ENCODE peak calls at places on chromosomes 1 and 21, in nine cellular contexts. One of them, this sample, is unnamed.
A peak's percentile ranks its signal among the peaks of the same experiment; 100 is the strongest.

GRCh38 chr21:44517175-44517899 is 22.7 kb downstream of the KRTAP10-1 start:
- DNase-seq in NCI-H524: peak; percentile 99
- DNase-seq in activated T-cell treated with anti-CD3 and anti-CD28 coated beads, Interleukin-2, amount 50 U/mL, for 72 hours: no peak
- DNase-seq in HT1080: peak; percentile 94
- DNase-seq in activated CD4-positive, alpha-beta T cell treated with anti-CD3 and anti-CD28 coated beads, Interleukin-2, amount 50 U/mL, for 24 hours: no peak
- DNase-seq in WTC11: peak; percentile 51
- DNase-seq in activated naive CD4-positive, alpha-beta T cell: no peak
- DNase-seq in naive thymus-derived CD4-positive, alpha-beta T cell: no peak
- DNase-seq in NCI-H460: peak; percentile 1
- DNase-seq in this sample: no peak

GRCh38 chr21:16422702-16423101 is 692.9 kb downstream of the USP25 start:
- DNase-seq in NCI-H524: no peak
- DNase-seq in activated T-cell treated with anti-CD3 and anti-CD28 coated beads, Interleukin-2, amount 50 U/mL, for 72 hours: no peak
- DNase-seq in HT1080: no peak
- DNase-seq in activated CD4-positive, alpha-beta T cell treated with anti-CD3 and anti-CD28 coated beads, Interleukin-2, amount 50 U/mL, for 24 hours: no peak
- DNase-seq in WTC11: no peak
- DNase-seq in activated naive CD4-positive, alpha-beta T cell: no peak
- DNase-seq in naive thymus-derived CD4-positive, alpha-beta T cell: no peak
- DNase-seq in NCI-H460: no peak
- DNase-seq in this sample: no peak

GRCh38 chr1:94863919-94864318 is 43.8 kb downstream of the SLC44A3 start:
- DNase-seq in NCI-H524: no peak
- DNase-seq in activated T-cell treated with anti-CD3 and anti-CD28 coated beads, Interleukin-2, amount 50 U/mL, for 72 hours: no peak
- DNase-seq in HT1080: peak; percentile 90
- DNase-seq in activated CD4-positive, alpha-beta T cell treated with anti-CD3 and anti-CD28 coated beads, Interleukin-2, amount 50 U/mL, for 24 hours: no peak
- DNase-seq in WTC11: no peak
- DNase-seq in activated naive CD4-positive, alpha-beta T cell: no peak
- DNase-seq in naive thymus-derived CD4-positive, alpha-beta T cell: no peak
- DNase-seq in NCI-H460: peak; percentile 73
- DNase-seq in this sample: no peak

GRCh38 chr1:19163261-19163660 is 46.8 kb downstream of the UBR4 start:
- DNase-seq in NCI-H524: no peak
- DNase-seq in activated T-cell treated with anti-CD3 and anti-CD28 coated beads, Interleukin-2, amount 50 U/mL, for 72 hours: no peak
- DNase-seq in HT1080: peak; percentile 14
- DNase-seq in activated CD4-positive, alpha-beta T cell treated with anti-CD3 and anti-CD28 coated beads, Interleukin-2, amount 50 U/mL, for 24 hours: no peak
- DNase-seq in WTC11: no peak
- DNase-seq in activated naive CD4-positive, alpha-beta T cell: no peak
- DNase-seq in naive thymus-derived CD4-positive, alpha-beta T cell: no peak
- DNase-seq in NCI-H460: no peak
- DNase-seq in this sample: no peak

GRCh38 chr21:34690041-34690792 is 21.4 kb downstream of the CLIC6 start:
- DNase-seq in NCI-H524: no peak
- DNase-seq in activated T-cell treated with anti-CD3 and anti-CD28 coated beads, Interleukin-2, amount 50 U/mL, for 72 hours: no peak
- DNase-seq in HT1080: no peak
- DNase-seq in activated CD4-positive, alpha-beta T cell treated with anti-CD3 and anti-CD28 coated beads, Interleukin-2, amount 50 U/mL, for 24 hours: no peak
- DNase-seq in WTC11: no peak
- DNase-seq in activated naive CD4-positive, alpha-beta T cell: no peak
- DNase-seq in naive thymus-derived CD4-positive, alpha-beta T cell: no peak
- DNase-seq in NCI-H460: no peak
- DNase-seq in this sample: no peak

GRCh38 chr1:110307239-110307974 is 31.8 kb upstream of the RBM15 start:
- DNase-seq in NCI-H524: peak; percentile 11
- DNase-seq in activated T-cell treated with anti-CD3 and anti-CD28 coated beads, Interleukin-2, amount 50 U/mL, for 72 hours: no peak
- DNase-seq in HT1080: no peak
- DNase-seq in activated CD4-positive, alpha-beta T cell treated with anti-CD3 and anti-CD28 coated beads, Interleukin-2, amount 50 U/mL, for 24 hours: no peak
- DNase-seq in WTC11: no peak
- DNase-seq in activated naive CD4-positive, alpha-beta T cell: no peak
- DNase-seq in naive thymus-derived CD4-positive, alpha-beta T cell: no peak
- DNase-seq in NCI-H460: no peak
- DNase-seq in this sample: no peak

GRCh38 chr1:31567956-31568570 is 8.3 kb upstream of the TINAGL1 start:
- DNase-seq in NCI-H524: no peak
- DNase-seq in activated T-cell treated with anti-CD3 and anti-CD28 coated beads, Interleukin-2, amount 50 U/mL, for 72 hours: no peak
- DNase-seq in HT1080: no peak
- DNase-seq in activated CD4-positive, alpha-beta T cell treated with anti-CD3 and anti-CD28 coated beads, Interleukin-2, amount 50 U/mL, for 24 hours: no peak
- DNase-seq in WTC11: no peak
- DNase-seq in activated naive CD4-positive, alpha-beta T cell: no peak
- DNase-seq in naive thymus-derived CD4-positive, alpha-beta T cell: no peak
- DNase-seq in NCI-H460: no peak
- DNase-seq in this sample: no peak

GRCh38 chr1:231841616-231842344 is 215.2 kb downstream of the DISC1 start:
- DNase-seq in NCI-H524: no peak
- DNase-seq in activated T-cell treated with anti-CD3 and anti-CD28 coated beads, Interleukin-2, amount 50 U/mL, for 72 hours: no peak
- DNase-seq in HT1080: peak; percentile 56
- DNase-seq in activated CD4-positive, alpha-beta T cell treated with anti-CD3 and anti-CD28 coated beads, Interleukin-2, amount 50 U/mL, for 24 hours: no peak
- DNase-seq in WTC11: no peak
- DNase-seq in activated naive CD4-positive, alpha-beta T cell: no peak
- DNase-seq in naive thymus-derived CD4-positive, alpha-beta T cell: no peak
- DNase-seq in NCI-H460: no peak
- DNase-seq in this sample: no peak

GRCh38 chr1:180181048-180181447 is 26.4 kb downstream of the QSOX1 start:
- DNase-seq in NCI-H524: peak; percentile 38
- DNase-seq in activated T-cell treated with anti-CD3 and anti-CD28 coated beads, Interleukin-2, amount 50 U/mL, for 72 hours: peak; percentile 22
- DNase-seq in HT1080: no peak
- DNase-seq in activated CD4-positive, alpha-beta T cell treated with anti-CD3 and anti-CD28 coated beads, Interleukin-2, amount 50 U/mL, for 24 hours: no peak
- DNase-seq in WTC11: peak; percentile 44
- DNase-seq in activated naive CD4-positive, alpha-beta T cell: no peak
- DNase-seq in naive thymus-derived CD4-positive, alpha-beta T cell: no peak
- DNase-seq in NCI-H460: no peak
- DNase-seq in this sample: no peak

GRCh38 chr1:79745928-79746327 is 739.4 kb upstream of the ADGRL4 start:
- DNase-seq in NCI-H524: no peak
- DNase-seq in activated T-cell treated with anti-CD3 and anti-CD28 coated beads, Interleukin-2, amount 50 U/mL, for 72 hours: no peak
- DNase-seq in HT1080: peak; percentile 1
- DNase-seq in activated CD4-positive, alpha-beta T cell treated with anti-CD3 and anti-CD28 coated beads, Interleukin-2, amount 50 U/mL, for 24 hours: no peak
- DNase-seq in WTC11: no peak
- DNase-seq in activated naive CD4-positive, alpha-beta T cell: no peak
- DNase-seq in naive thymus-derived CD4-positive, alpha-beta T cell: no peak
- DNase-seq in NCI-H460: peak; percentile 41
- DNase-seq in this sample: no peak

GRCh38 chr1:170707959-170708666 is 44.2 kb downstream of the PRRX1 start:
- DNase-seq in NCI-H524: no peak
- DNase-seq in activated T-cell treated with anti-CD3 and anti-CD28 coated beads, Interleukin-2, amount 50 U/mL, for 72 hours: no peak
- DNase-seq in HT1080: peak; percentile 99
- DNase-seq in activated CD4-positive, alpha-beta T cell treated with anti-CD3 and anti-CD28 coated beads, Interleukin-2, amount 50 U/mL, for 24 hours: no peak
- DNase-seq in WTC11: no peak
- DNase-seq in activated naive CD4-positive, alpha-beta T cell: no peak
- DNase-seq in naive thymus-derived CD4-positive, alpha-beta T cell: no peak
- DNase-seq in NCI-H460: peak; percentile 53
- DNase-seq in this sample: no peak

GRCh38 chr1:225318706-225319575 is 108.9 kb downstream of the LBR start:
- DNase-seq in NCI-H524: peak; percentile 46
- DNase-seq in activated T-cell treated with anti-CD3 and anti-CD28 coated beads, Interleukin-2, amount 50 U/mL, for 72 hours: peak; percentile 15
- DNase-seq in HT1080: peak; percentile 49
- DNase-seq in activated CD4-positive, alpha-beta T cell treated with anti-CD3 and anti-CD28 coated beads, Interleukin-2, amount 50 U/mL, for 24 hours: no peak
- DNase-seq in WTC11: no peak
- DNase-seq in activated naive CD4-positive, alpha-beta T cell: no peak
- DNase-seq in naive thymus-derived CD4-positive, alpha-beta T cell: no peak
- DNase-seq in NCI-H460: peak; percentile 57
- DNase-seq in this sample: no peak

GRCh38 chr1:3283849-3284248 is 170.6 kb upstream of the ARHGEF16 start:
- DNase-seq in NCI-H524: no peak
- DNase-seq in activated T-cell treated with anti-CD3 and anti-CD28 coated beads, Interleukin-2, amount 50 U/mL, for 72 hours: peak; percentile 27
- DNase-seq in HT1080: no peak
- DNase-seq in activated CD4-positive, alpha-beta T cell treated with anti-CD3 and anti-CD28 coated beads, Interleukin-2, amount 50 U/mL, for 24 hours: no peak
- DNase-seq in WTC11: peak; percentile 77
- DNase-seq in activated naive CD4-positive, alpha-beta T cell: no peak
- DNase-seq in naive thymus-derived CD4-positive, alpha-beta T cell: no peak
- DNase-seq in NCI-H460: no peak
- DNase-seq in this sample: no peak

GRCh38 chr1:182720465-182720864 is 36.1 kb upstream of the RGS8 start:
- DNase-seq in NCI-H524: no peak
- DNase-seq in activated T-cell treated with anti-CD3 and anti-CD28 coated beads, Interleukin-2, amount 50 U/mL, for 72 hours: no peak
- DNase-seq in HT1080: no peak
- DNase-seq in activated CD4-positive, alpha-beta T cell treated with anti-CD3 and anti-CD28 coated beads, Interleukin-2, amount 50 U/mL, for 24 hours: no peak
- DNase-seq in WTC11: no peak
- DNase-seq in activated naive CD4-positive, alpha-beta T cell: no peak
- DNase-seq in naive thymus-derived CD4-positive, alpha-beta T cell: no peak
- DNase-seq in NCI-H460: peak; percentile 3
- DNase-seq in this sample: no peak

GRCh38 chr1:42013881-42014470 is 95.3 kb upstream of the HIVEP3 start:
- DNase-seq in NCI-H524: no peak
- DNase-seq in activated T-cell treated with anti-CD3 and anti-CD28 coated beads, Interleukin-2, amount 50 U/mL, for 72 hours: no peak
- DNase-seq in HT1080: peak; percentile 11
- DNase-seq in activated CD4-positive, alpha-beta T cell treated with anti-CD3 and anti-CD28 coated beads, Interleukin-2, amount 50 U/mL, for 24 hours: no peak
- DNase-seq in WTC11: no peak
- DNase-seq in activated naive CD4-positive, alpha-beta T cell: no peak
- DNase-seq in naive thymus-derived CD4-positive, alpha-beta T cell: no peak
- DNase-seq in NCI-H460: no peak
- DNase-seq in this sample: no peak

GRCh38 chr1:1402081-1402900 is 3.2 kb upstream of the CCNL2 start:
- DNase-seq in NCI-H524: peak; percentile 42
- DNase-seq in activated T-cell treated with anti-CD3 and anti-CD28 coated beads, Interleukin-2, amount 50 U/mL, for 72 hours: no peak
- DNase-seq in HT1080: peak; percentile 85
- DNase-seq in activated CD4-positive, alpha-beta T cell treated with anti-CD3 and anti-CD28 coated beads, Interleukin-2, amount 50 U/mL, for 24 hours: no peak
- DNase-seq in WTC11: peak; percentile 73
- DNase-seq in activated naive CD4-positive, alpha-beta T cell: no peak
- DNase-seq in naive thymus-derived CD4-positive, alpha-beta T cell: peak; percentile 15
- DNase-seq in NCI-H460: peak; percentile 40
- DNase-seq in this sample: no peak

GRCh38 chr1:204493145-204493881 is 1.3 kb downstream of the PIK3C2B start:
- DNase-seq in NCI-H524: peak; percentile 48
- DNase-seq in activated T-cell treated with anti-CD3 and anti-CD28 coated beads, Interleukin-2, amount 50 U/mL, for 72 hours: peak; percentile 25
- DNase-seq in HT1080: peak; percentile 35
- DNase-seq in activated CD4-positive, alpha-beta T cell treated with anti-CD3 and anti-CD28 coated beads, Interleukin-2, amount 50 U/mL, for 24 hours: no peak
- DNase-seq in WTC11: no peak
- DNase-seq in activated naive CD4-positive, alpha-beta T cell: no peak
- DNase-seq in naive thymus-derived CD4-positive, alpha-beta T cell: no peak
- DNase-seq in NCI-H460: no peak
- DNase-seq in this sample: no peak

GRCh38 chr1:201260648-201261311 is 22.5 kb upstream of the PKP1 start:
- DNase-seq in NCI-H524: no peak
- DNase-seq in activated T-cell treated with anti-CD3 and anti-CD28 coated beads, Interleukin-2, amount 50 U/mL, for 72 hours: no peak
- DNase-seq in HT1080: no peak
- DNase-seq in activated CD4-positive, alpha-beta T cell treated with anti-CD3 and anti-CD28 coated beads, Interleukin-2, amount 50 U/mL, for 24 hours: no peak
- DNase-seq in WTC11: no peak
- DNase-seq in activated naive CD4-positive, alpha-beta T cell: no peak
- DNase-seq in naive thymus-derived CD4-positive, alpha-beta T cell: no peak
- DNase-seq in NCI-H460: no peak
- DNase-seq in this sample: no peak

GRCh38 chr1:210233495-210234253 is 1.1 kb downstream of the SERTAD4 start:
- DNase-seq in NCI-H524: peak; percentile 48
- DNase-seq in activated T-cell treated with anti-CD3 and anti-CD28 coated beads, Interleukin-2, amount 50 U/mL, for 72 hours: peak; percentile 24
- DNase-seq in HT1080: peak; percentile 93
- DNase-seq in activated CD4-positive, alpha-beta T cell treated with anti-CD3 and anti-CD28 coated beads, Interleukin-2, amount 50 U/mL, for 24 hours: no peak
- DNase-seq in WTC11: peak; percentile 42
- DNase-seq in activated naive CD4-positive, alpha-beta T cell: no peak
- DNase-seq in naive thymus-derived CD4-positive, alpha-beta T cell: no peak
- DNase-seq in NCI-H460: no peak
- DNase-seq in this sample: no peak

GRCh38 chr1:110554871-110555801 is 36.2 kb upstream of the KCNA10 start:
- DNase-seq in NCI-H524: peak; percentile 59
- DNase-seq in activated T-cell treated with anti-CD3 and anti-CD28 coated beads, Interleukin-2, amount 50 U/mL, for 72 hours: peak; percentile 65
- DNase-seq in HT1080: no peak
- DNase-seq in activated CD4-positive, alpha-beta T cell treated with anti-CD3 and anti-CD28 coated beads, Interleukin-2, amount 50 U/mL, for 24 hours: peak; percentile 21
- DNase-seq in WTC11: peak; percentile 73
- DNase-seq in activated naive CD4-positive, alpha-beta T cell: no peak
- DNase-seq in naive thymus-derived CD4-positive, alpha-beta T cell: peak; percentile 20
- DNase-seq in NCI-H460: no peak
- DNase-seq in this sample: peak; percentile 40

GRCh38 chr1:168879906-168880734 is 151.1 kb upstream of the DPT start:
- DNase-seq in NCI-H524: peak; percentile 43
- DNase-seq in activated T-cell treated with anti-CD3 and anti-CD28 coated beads, Interleukin-2, amount 50 U/mL, for 72 hours: no peak
- DNase-seq in HT1080: no peak
- DNase-seq in activated CD4-positive, alpha-beta T cell treated with anti-CD3 and anti-CD28 coated beads, Interleukin-2, amount 50 U/mL, for 24 hours: no peak
- DNase-seq in WTC11: no peak
- DNase-seq in activated naive CD4-positive, alpha-beta T cell: no peak
- DNase-seq in naive thymus-derived CD4-positive, alpha-beta T cell: no peak
- DNase-seq in NCI-H460: no peak
- DNase-seq in this sample: no peak

GRCh38 chr1:206708058-206708457 is 23.4 kb downstream of the MAPKAPK2 start:
- DNase-seq in NCI-H524: no peak
- DNase-seq in activated T-cell treated with anti-CD3 and anti-CD28 coated beads, Interleukin-2, amount 50 U/mL, for 72 hours: no peak
- DNase-seq in HT1080: no peak
- DNase-seq in activated CD4-positive, alpha-beta T cell treated with anti-CD3 and anti-CD28 coated beads, Interleukin-2, amount 50 U/mL, for 24 hours: no peak
- DNase-seq in WTC11: no peak
- DNase-seq in activated naive CD4-positive, alpha-beta T cell: no peak
- DNase-seq in naive thymus-derived CD4-positive, alpha-beta T cell: no peak
- DNase-seq in NCI-H460: no peak
- DNase-seq in this sample: no peak

GRCh38 chr1:220690140-220691038 is at the start of gene C1orf115:
- DNase-seq in NCI-H524: peak; percentile 79
- DNase-seq in activated T-cell treated with anti-CD3 and anti-CD28 coated beads, Interleukin-2, amount 50 U/mL, for 72 hours: peak; percentile 87
- DNase-seq in HT1080: peak; percentile 63
- DNase-seq in activated CD4-positive, alpha-beta T cell treated with anti-CD3 and anti-CD28 coated beads, Interleukin-2, amount 50 U/mL, for 24 hours: peak; percentile 63
- DNase-seq in WTC11: peak; percentile 89
- DNase-seq in activated naive CD4-positive, alpha-beta T cell: peak; percentile 39
- DNase-seq in naive thymus-derived CD4-positive, alpha-beta T cell: peak; percentile 62
- DNase-seq in NCI-H460: peak; percentile 72
- DNase-seq in this sample: peak; percentile 58

GRCh38 chr1:212621043-212621829 is 12.7 kb downstream of the ATF3 start:
- DNase-seq in NCI-H524: peak; percentile 14
- DNase-seq in activated T-cell treated with anti-CD3 and anti-CD28 coated beads, Interleukin-2, amount 50 U/mL, for 72 hours: no peak
- DNase-seq in HT1080: no peak
- DNase-seq in activated CD4-positive, alpha-beta T cell treated with anti-CD3 and anti-CD28 coated beads, Interleukin-2, amount 50 U/mL, for 24 hours: no peak
- DNase-seq in WTC11: no peak
- DNase-seq in activated naive CD4-positive, alpha-beta T cell: no peak
- DNase-seq in naive thymus-derived CD4-positive, alpha-beta T cell: no peak
- DNase-seq in NCI-H460: no peak
- DNase-seq in this sample: no peak

GRCh38 chr1:115089443-115090340 is at the start of gene TSPAN2:
- DNase-seq in NCI-H524: peak; percentile 73
- DNase-seq in activated T-cell treated with anti-CD3 and anti-CD28 coated beads, Interleukin-2, amount 50 U/mL, for 72 hours: peak; percentile 53
- DNase-seq in HT1080: no peak
- DNase-seq in activated CD4-positive, alpha-beta T cell treated with anti-CD3 and anti-CD28 coated beads, Interleukin-2, amount 50 U/mL, for 24 hours: peak; percentile 13
- DNase-seq in WTC11: peak; percentile 95
- DNase-seq in activated naive CD4-positive, alpha-beta T cell: no peak
- DNase-seq in naive thymus-derived CD4-positive, alpha-beta T cell: peak; percentile 43
- DNase-seq in NCI-H460: no peak
- DNase-seq in this sample: peak; percentile 41

GRCh38 chr1:94684690-94685089 is 135.5 kb upstream of the SLC44A3 start:
- DNase-seq in NCI-H524: no peak
- DNase-seq in activated T-cell treated with anti-CD3 and anti-CD28 coated beads, Interleukin-2, amount 50 U/mL, for 72 hours: no peak
- DNase-seq in HT1080: no peak
- DNase-seq in activated CD4-positive, alpha-beta T cell treated with anti-CD3 and anti-CD28 coated beads, Interleukin-2, amount 50 U/mL, for 24 hours: no peak
- DNase-seq in WTC11: no peak
- DNase-seq in activated naive CD4-positive, alpha-beta T cell: no peak
- DNase-seq in naive thymus-derived CD4-positive, alpha-beta T cell: no peak
- DNase-seq in NCI-H460: no peak
- DNase-seq in this sample: no peak

This sample was measured in T follicular helper cell.